ENCODE peak calls at places on chromosomes 16 and 17, in ten cellular contexts. E is NT2/D1; H is A549; D is fibroblast of lung; G is pancreas; P is colonic mucosa; Z is heart right ventricle; Y is lower lobe of right lung; L is MM.1S; A is CD4-positive, CD25-positive, alpha-beta regulatory T cell. C is an unnamed sample. For H3K4me1, the result is how much of the 10 kb centered on the place peaks cover.

GRCh38 chr16:23318639-23319038 is 16.5 kb downstream of the SCNN1B start:
- DNase-seq in G (no peak), P (peak), L (no peak), Y (peak), E (no peak), H (no peak), Z (no peak), A (no peak), D (no peak), C (no peak)

GRCh38 chr16:10182186-10182683 is at the start of gene GRIN2A:
- DNase-seq in P (no peak), Z (no peak), D (no peak), E (no peak), G (no peak), H (no peak), A (no peak), Y (no peak), L (no peak), C (no peak)

GRCh38 chr17:4566785-4567184 is 6.4 kb upstream of the GGT6 start:
- DNase-seq in G (peak), E (peak), P (peak), L (peak), D (peak), Y (peak), A (no peak), H (peak), Z (peak), C (peak)

GRCh38 chr17:33218657-33219298 is 74.3 kb downstream of the ASIC2 start:
- DNase-seq in E (no peak), Y (no peak), P (no peak), D (peak), Z (no peak), A (no peak), H (no peak), L (no peak), G (no peak), C (no peak)

GRCh38 chr16:57235128-57236092 is 9.6 kb upstream of the ARL2BP start:
- DNase-seq in Y (no peak), P (no peak), Z (no peak), H (no peak), A (no peak), E (no peak), G (no peak), L (no peak), D (peak), C (no peak)

GRCh38 chr16:82329504-82330192 is 159.6 kb upstream of the MPHOSPH6 start:
- DNase-seq in Y (no peak), E (no peak), G (peak), D (no peak), L (no peak), H (no peak), P (no peak), Z (no peak), A (no peak), C (no peak)

GRCh38 chr17:39738568-39738901 is 797 bp downstream of the GRB7 start:
- DNase-seq in Z (no peak), E (no peak), P (peak), G (peak), Y (no peak), D (no peak), H (peak), A (peak), L (peak), C (peak)

GRCh38 chr16:30485818-30486436 is 13.4 kb downstream of the ITGAL start:
- DNase-seq in L (no peak), Y (no peak), H (no peak), P (no peak), A (no peak), E (no peak), D (peak), Z (no peak), G (no peak), C (no peak)

GRCh38 chr17:19418312-19418992 is 7.4 kb downstream of the RNF112 start:
- DNase-seq in L (peak), G (no peak), D (peak), Z (no peak), Y (no peak), H (no peak), P (peak), A (no peak), E (no peak), C (peak)

GRCh38 chr17:6870841-6871240 is 39.3 kb upstream of the TEKT1 start:
- DNase-seq in P (no peak), D (no peak), A (no peak), Y (no peak), H (no peak), G (no peak), Z (no peak), L (no peak), E (no peak), C (no peak)

GRCh38 chr16:58717994-58718393 is 16.1 kb downstream of the GOT2 start:
- DNase-seq in P (no peak), Y (no peak), H (no peak), G (no peak), D (no peak), E (no peak), L (no peak), Z (no peak), A (no peak), C (no peak)

GRCh38 chr16:55842369-55843104 is 9.6 kb upstream of the CES1 start:
- DNase-seq in P (no peak), E (peak), H (peak), Z (peak), G (no peak), Y (no peak), D (peak), A (peak), L (peak), C (peak)

GRCh38 chr16:57318240-57318970 is 33.9 kb upstream of the PLLP start:
- DNase-seq in Y (no peak), Z (peak), P (no peak), L (no peak), D (peak), A (no peak), E (peak), H (no peak), G (no peak), C (no peak)

GRCh38 chr16:77295896-77296295 is 96.7 kb downstream of the SYCE1L start:
- DNase-seq in G (no peak), P (no peak), A (no peak), Z (no peak), E (no peak), Y (no peak), D (no peak), H (no peak), L (no peak), C (no peak)

GRCh38 chr17:45895304-45895968 is 1.1 kb downstream of the MAPT start:
- DNase-seq in G (no peak), Y (no peak), E (no peak), P (no peak), A (peak), D (peak), Z (no peak), L (no peak), H (peak), C (peak)

GRCh38 chr16:9248162-9248561 is 156.7 kb downstream of the HAPSTR1 start:
- DNase-seq in Y (no peak), P (no peak), E (peak), A (no peak), Z (no peak), H (no peak), L (no peak), G (no peak), D (no peak), C (no peak)

GRCh38 chr17:18094409-18094807 is 6.7 kb downstream of the DRG2 start:
- DNase-seq in D (no peak), E (no peak), Y (no peak), H (no peak), A (no peak), P (no peak), Z (no peak), L (no peak), G (no peak), C (no peak)

GRCh38 chr16:87057291-87057881 is 259.8 kb downstream of the C16orf95 start:
- DNase-seq in P (no peak), L (no peak), D (no peak), A (no peak), G (no peak), H (no peak), E (no peak), Y (no peak), Z (no peak), C (no peak)

GRCh38 chr16:69924777-69925191 is 26.4 kb upstream of the CLEC18A start:
- DNase-seq in E (no peak), D (peak), H (no peak), A (no peak), G (peak), Z (peak), P (no peak), L (no peak), Y (no peak), C (peak)

GRCh38 chr17:5123343-5124124 is 7.7 kb downstream of the USP6 start:
- DNase-seq in D (no peak), E (no peak), G (peak), Z (peak), Y (peak), P (peak), H (no peak), L (no peak), A (no peak), C (no peak)

GRCh38 chr16:20906871-20907255 is 6.3 kb downstream of the LYRM1 start:
- DNase-seq in Z (no peak), Y (no peak), G (no peak), H (no peak), E (no peak), D (no peak), L (no peak), A (no peak), P (no peak), C (no peak)
- H3K4me3 ChIP-seq in Z (no peak), Y (no peak), G (no peak), H (no peak), E (no peak), D (peak), L (no peak), A (no peak), P (no peak), C (no peak)

GRCh38 chr17:55299162-55299838 is 34.5 kb downstream of the HLF start:
- DNase-seq in L (no peak), Y (no peak), E (no peak), G (no peak), D (no peak), A (no peak), H (no peak), Z (no peak), P (no peak), C (no peak)

GRCh38 chr17:55301521-55302406 is 37.0 kb downstream of the HLF start:
- DNase-seq in D (peak), A (no peak), Z (peak), H (no peak), P (no peak), E (no peak), L (no peak), G (peak), Y (no peak), C (no peak)

GRCh38 chr17:55300479-55301290 is 35.9 kb downstream of the HLF start:
- DNase-seq in E (no peak), H (no peak), Z (no peak), D (no peak), P (no peak), A (no peak), G (no peak), Y (no peak), L (no peak), C (no peak)

GRCh38 chr17:55298111-55298510 is 33.4 kb downstream of the HLF start:
- DNase-seq in A (no peak), P (no peak), E (no peak), Y (no peak), D (no peak), G (no peak), L (no peak), Z (no peak), H (no peak), C (no peak)

DNA sequence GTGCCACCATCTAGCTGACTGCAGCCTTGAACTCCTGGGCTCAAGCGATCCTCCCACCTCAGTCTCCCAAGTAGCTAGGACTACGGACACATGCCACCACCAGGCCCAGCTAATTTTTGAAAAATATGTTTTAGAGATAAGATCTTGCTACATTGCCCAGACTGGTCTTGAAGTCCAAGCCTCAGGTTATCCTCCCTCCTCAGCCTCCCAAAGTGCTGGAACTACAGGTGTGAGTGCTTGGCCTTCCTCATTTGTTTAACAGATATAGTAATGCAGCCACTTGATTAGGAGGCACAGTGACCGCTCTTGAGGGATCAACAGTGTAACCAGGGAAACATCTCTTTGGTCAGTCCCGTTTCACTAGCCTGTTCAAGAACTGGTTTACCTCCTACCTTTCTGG is 35.1 kb downstream of the HLF start:
- DNase-seq in P (no peak), A (no peak), D (no peak), E (no peak), H (no peak), Z (no peak), Y (no peak), L (no peak), G (no peak), C (no peak)
- H3K4me1 ChIP-seq in P (under half), A (under half), D (under half), E (under half), H (under half), Z (under half), Y (under half), L (under half), G (under half), C (under half)

DNA sequence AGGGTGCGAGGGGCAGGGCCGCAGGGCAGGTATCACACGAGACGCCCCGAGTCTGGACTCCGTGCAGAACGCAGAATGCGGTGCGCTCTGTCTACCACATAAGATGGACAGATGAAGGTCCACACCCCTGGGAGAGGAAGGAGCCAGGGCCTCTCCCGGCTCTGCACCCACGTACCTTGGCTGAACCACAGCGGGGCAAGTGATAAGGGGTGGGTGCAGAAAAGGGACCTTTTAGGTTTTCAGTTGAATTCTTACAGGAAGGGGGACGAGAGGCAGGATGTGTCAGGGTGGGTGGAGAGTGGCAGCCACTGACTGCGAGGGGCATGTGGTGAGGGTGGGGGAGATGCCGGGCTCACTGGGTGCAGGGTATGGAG is 338 bp downstream of the CD300A start:
- DNase-seq in L (no peak), A (no peak), P (no peak), Y (no peak), D (no peak), Z (no peak), H (no peak), E (no peak), G (no peak), C (no peak)
- H3K4me3 ChIP-seq in L (peak), A (no peak), P (peak), Y (peak), D (no peak), Z (peak), H (no peak), E (no peak), G (no peak), C (no peak)

DNA sequence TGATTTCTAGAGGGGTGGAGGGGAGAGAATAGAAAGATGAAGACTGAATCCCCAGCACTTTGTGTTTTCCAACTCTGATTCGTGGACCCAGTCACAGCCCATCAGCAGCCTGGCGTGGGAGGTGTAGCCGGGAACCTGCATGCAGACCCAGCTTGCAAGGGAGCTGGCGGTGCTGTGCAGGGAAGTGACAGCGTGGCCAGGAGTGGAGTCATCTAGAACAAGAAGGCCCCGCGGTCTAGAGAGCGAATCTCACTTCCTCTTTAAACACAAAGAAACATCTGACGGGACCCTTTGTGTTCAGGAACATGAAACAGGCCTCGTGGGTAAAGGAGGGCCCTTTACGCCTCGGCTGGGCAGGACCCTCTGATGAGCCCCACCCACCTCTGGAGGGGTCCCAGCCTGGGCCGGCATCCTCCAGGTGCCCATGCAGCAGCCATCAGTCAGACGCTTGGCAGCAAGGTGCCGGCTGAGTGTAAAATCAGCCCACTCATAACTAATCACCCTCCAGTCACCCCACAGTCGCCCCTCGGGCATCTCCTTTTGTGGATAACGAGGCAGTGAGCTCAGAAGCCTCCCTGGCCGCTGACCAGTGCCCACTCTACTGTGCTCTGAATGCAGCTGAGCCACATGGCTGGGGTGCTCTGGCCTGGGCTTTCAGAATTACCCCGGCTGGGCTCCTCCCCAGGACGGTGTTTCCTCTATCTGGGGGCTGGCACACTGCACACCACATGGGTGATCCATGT is 4.4 kb downstream of the SNAI3 start:
- DNase-seq in Y (peak), Z (no peak), P (no peak), L (peak), E (no peak), H (no peak), G (no peak), D (peak), A (peak), C (no peak)
- H3K4me1 ChIP-seq in Y (under half), Z (under half), P (under half), L (under half), E (under half), H (under half), G (under half), D (under half), A (half or more), C (under half)

DNA sequence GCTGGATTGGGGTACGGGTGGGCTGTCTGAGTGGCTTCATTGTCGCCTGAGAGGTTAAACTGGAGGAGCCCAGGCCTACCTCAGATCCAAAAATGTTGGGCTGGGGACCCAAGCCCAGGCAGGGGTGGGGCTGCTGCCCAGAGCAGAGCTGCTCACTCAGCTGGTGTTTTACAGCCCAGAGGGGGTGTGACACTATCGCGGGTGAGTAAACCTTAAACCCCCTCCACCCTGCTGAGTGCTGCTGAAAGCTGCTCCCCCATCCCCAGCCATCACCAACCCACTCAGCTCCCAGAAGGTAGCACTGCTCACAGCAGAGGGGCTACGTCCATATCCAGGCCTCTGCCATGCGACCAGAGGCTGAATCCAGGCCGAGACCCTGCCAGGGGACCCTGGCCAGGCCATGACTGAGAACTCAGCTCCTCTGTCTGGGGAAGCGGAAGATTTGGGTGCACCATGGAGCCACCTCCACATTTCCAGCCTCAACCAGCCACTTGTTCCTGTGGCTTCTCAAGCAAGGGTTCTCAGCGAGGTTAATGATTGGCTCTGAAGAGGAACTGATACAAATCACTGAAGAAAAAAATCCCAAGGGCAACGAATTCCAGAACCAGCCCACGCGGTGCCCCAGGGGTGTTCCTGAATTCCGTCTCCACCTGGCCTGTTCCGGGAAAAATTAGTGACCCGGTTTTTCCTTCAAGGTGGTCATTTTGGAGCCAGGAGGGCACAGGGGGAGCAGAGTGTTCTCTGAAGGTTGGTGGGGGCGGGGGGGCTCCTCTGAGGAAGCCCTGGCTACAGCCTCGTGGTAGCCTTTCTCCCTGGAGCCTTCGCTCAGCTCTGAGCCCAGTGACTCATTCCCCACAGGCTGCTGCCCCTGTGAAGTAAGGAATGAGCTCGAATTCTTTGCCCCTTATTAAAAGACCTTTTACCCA is 9.4 kb upstream of the SLC16A5 start:
- DNase-seq in G (peak), P (peak), Y (peak), L (no peak), D (peak), A (no peak), H (peak), Z (no peak), E (no peak), C (peak)
- H3K4me3 ChIP-seq in G (no peak), P (peak), Y (peak), L (no peak), D (no peak), A (no peak), H (no peak), Z (peak), E (no peak), C (no peak)